ENCODE peak calls at places on chromosomes 12 and 14, in eight cellular contexts. N is kidney tubule cell; H is NCI-H187 treated with DMSO at 0.1 percent for 48 hours; W is stimulated activated CD8-positive, alpha-beta memory T cell treated with anti-CD3 and anti-CD28 coated beads, Interleukin-4, amount 100 ng/mL, for 4 hours; Y is cardiac fibroblast; L is Calu3; P is effector memory CD8-positive, alpha-beta T cell; K is lower leg skin. E is an unnamed sample.

GRCh38 chr12:132838464-132839080 is 9.9 kb upstream of the GOLGA3 start:
- DNase-seq in N (no peak), K (no peak), L (no peak), Y (no peak), W (no peak), P (no peak), H (no peak), E (no peak)

GRCh38 chr12:94699796-94700195 is 49.4 kb upstream of the TMCC3 start:
- DNase-seq in N (peak), K (no peak), W (no peak), H (no peak), Y (no peak), P (no peak), L (no peak), E (no peak)

GRCh38 chr14:72476657-72477499 is 417.0 kb downstream of the DPF3 start:
- DNase-seq in Y (peak), N (peak), W (peak), H (no peak), K (no peak), L (peak), P (peak), E (peak)

GRCh38 chr12:11856971-11857370 is 207.5 kb downstream of the ETV6 start:
- DNase-seq in W (no peak), K (no peak), P (no peak), N (no peak), Y (no peak), H (no peak), L (no peak), E (no peak)

GRCh38 chr12:57715786-57716185 is 21.9 kb downstream of the OS9 start:
- DNase-seq in K (no peak), P (no peak), L (no peak), Y (no peak), W (no peak), H (no peak), N (no peak), E (no peak)

GRCh38 chr12:124913474-124914391 is 717 bp downstream of the UBC start:
- DNase-seq in N (peak), W (peak), H (no peak), L (peak), K (peak), P (peak), Y (peak), E (peak)

GRCh38 chr12:27331299-27331926 is 1.2 kb upstream of the BMAL2 start:
- DNase-seq in K (no peak), H (no peak), L (peak), Y (peak), P (no peak), W (no peak), N (peak), E (no peak)

GRCh38 chr12:50986961-50987737 is 34.8 kb downstream of the HIGD1C start:
- DNase-seq in P (peak), K (peak), N (peak), H (no peak), L (peak), Y (peak), W (no peak), E (no peak)

GRCh38 chr12:116385486-116386217 is 108.2 kb upstream of the MED13L start:
- DNase-seq in W (no peak), Y (no peak), P (no peak), N (no peak), K (no peak), L (no peak), H (no peak), E (no peak)

GRCh38 chr14:89214221-89214965 is 202.6 kb downstream of the FOXN3 start:
- DNase-seq in Y (no peak), L (peak), K (peak), W (no peak), H (no peak), P (no peak), N (peak), E (no peak)

GRCh38 chr12:15728118-15728598 is 61.0 kb downstream of the EPS8 start:
- DNase-seq in P (no peak), H (no peak), Y (peak), W (no peak), L (no peak), N (peak), K (no peak), E (no peak)

GRCh38 chr12:95118138-95118787 is 44.8 kb upstream of the NR2C1 start:
- DNase-seq in K (no peak), N (peak), L (peak), W (no peak), H (no peak), P (no peak), Y (peak), E (no peak)

GRCh38 chr14:34797747-34798583 is 77.2 kb downstream of the BAZ1A start:
- DNase-seq in P (no peak), N (no peak), L (no peak), Y (no peak), W (no peak), H (no peak), K (no peak), E (no peak)

GRCh38 chr14:67572608-67573007 is 27.5 kb downstream of the PIGH start:
- DNase-seq in Y (no peak), K (no peak), W (no peak), P (no peak), H (no peak), N (no peak), L (no peak), E (no peak)

GRCh38 chr12:3164454-3165310 is 87.5 kb downstream of the TSPAN9 start:
- DNase-seq in Y (no peak), W (no peak), N (no peak), L (no peak), K (no peak), H (no peak), P (no peak), E (no peak)

GRCh38 chr12:46219892-46220655 is 48.8 kb downstream of the SLC38A1 start:
- DNase-seq in N (peak), H (no peak), Y (peak), W (peak), P (peak), K (no peak), L (peak), E (peak)

GRCh38 chr12:133120385-133121191 is 9.5 kb downstream of the ZNF891 start:
- DNase-seq in P (no peak), W (no peak), H (no peak), N (no peak), Y (peak), L (no peak), K (no peak), E (no peak)

GRCh38 chr12:124696689-124697476 is 129.5 kb upstream of the NCOR2 start:
- DNase-seq in K (no peak), L (peak), H (no peak), N (no peak), W (no peak), Y (no peak), P (no peak), E (no peak)

GRCh38 chr12:52080403-52081201 is 1.1 kb downstream of the SMIM41 start:
- DNase-seq in K (no peak), L (no peak), N (no peak), H (no peak), P (no peak), W (no peak), Y (no peak), E (no peak)

GRCh38 chr12:48350249-48351021 is at the start of gene ZNF641:
- DNase-seq in H (peak), L (peak), K (peak), N (peak), Y (peak), P (peak), W (peak), E (peak)

GRCh38 chr12:62631531-62632520 is 165.2 kb downstream of the MON2 start:
- DNase-seq in Y (peak), K (peak), H (no peak), L (peak), P (no peak), N (peak), W (no peak), E (peak)

E was measured in naive thymus-derived CD4-positive, alpha-beta T cell.